ENCODE peak calls at places on chromosomes 1 and 21, in ten cellular contexts. One of them, this sample, is unnamed.

GRCh38 chr1:230149751-230150584 is 82.9 kb downstream of the GALNT2 start:
- ATAC-seq in left lung: no peak
- ATAC-seq in heart right ventricle: no peak
- ATAC-seq in aorta: peak
- ATAC-seq in activated CD8-positive, alpha-beta T cell treated with anti-CD3 and anti-CD28 coated beads for 36 hours: peak
- ATAC-seq in stimulated activated naive B cell treated with anti-CD40 and anti-IgM and Interleukin-4, amounts not matched to agents 10 μg/mL and 1 μg/mL and 100 μg/mL, for 72 hours: peak
- ATAC-seq in sciatic nerve: no peak
- ATAC-seq in activated naive CD4-positive, alpha-beta T cell treated with anti-CD3 and anti-CD28 coated beads, Interleukin-2, amount 50 U/mL, for 72 hours: no peak
- ATAC-seq in left cardiac atrium: no peak
- ATAC-seq in effector memory CD8-positive, alpha-beta T cell: no peak
- ATAC-seq in this sample: no peak

GRCh38 chr1:187476671-187477070 is 647.9 kb downstream of the PLA2G4A start:
- ATAC-seq in left lung: no peak
- ATAC-seq in heart right ventricle: no peak
- ATAC-seq in aorta: no peak
- ATAC-seq in activated CD8-positive, alpha-beta T cell treated with anti-CD3 and anti-CD28 coated beads for 36 hours: no peak
- ATAC-seq in stimulated activated naive B cell treated with anti-CD40 and anti-IgM and Interleukin-4, amounts not matched to agents 10 μg/mL and 1 μg/mL and 100 μg/mL, for 72 hours: no peak
- ATAC-seq in sciatic nerve: no peak
- ATAC-seq in activated naive CD4-positive, alpha-beta T cell treated with anti-CD3 and anti-CD28 coated beads, Interleukin-2, amount 50 U/mL, for 72 hours: no peak
- ATAC-seq in left cardiac atrium: no peak
- ATAC-seq in effector memory CD8-positive, alpha-beta T cell: no peak
- ATAC-seq in this sample: peak

GRCh38 chr1:209882286-209882685 is 54.5 kb downstream of the UTP25 start:
- ATAC-seq in left lung: no peak
- ATAC-seq in heart right ventricle: no peak
- ATAC-seq in aorta: no peak
- ATAC-seq in activated CD8-positive, alpha-beta T cell treated with anti-CD3 and anti-CD28 coated beads for 36 hours: no peak
- ATAC-seq in stimulated activated naive B cell treated with anti-CD40 and anti-IgM and Interleukin-4, amounts not matched to agents 10 μg/mL and 1 μg/mL and 100 μg/mL, for 72 hours: no peak
- ATAC-seq in sciatic nerve: no peak
- ATAC-seq in activated naive CD4-positive, alpha-beta T cell treated with anti-CD3 and anti-CD28 coated beads, Interleukin-2, amount 50 U/mL, for 72 hours: no peak
- ATAC-seq in left cardiac atrium: no peak
- ATAC-seq in effector memory CD8-positive, alpha-beta T cell: no peak
- ATAC-seq in this sample: no peak

GRCh38 chr1:58837886-58838285 is 54.0 kb upstream of the JUN start:
- ATAC-seq in left lung: no peak
- ATAC-seq in heart right ventricle: no peak
- ATAC-seq in aorta: no peak
- ATAC-seq in activated CD8-positive, alpha-beta T cell treated with anti-CD3 and anti-CD28 coated beads for 36 hours: no peak
- ATAC-seq in stimulated activated naive B cell treated with anti-CD40 and anti-IgM and Interleukin-4, amounts not matched to agents 10 μg/mL and 1 μg/mL and 100 μg/mL, for 72 hours: no peak
- ATAC-seq in sciatic nerve: no peak
- ATAC-seq in activated naive CD4-positive, alpha-beta T cell treated with anti-CD3 and anti-CD28 coated beads, Interleukin-2, amount 50 U/mL, for 72 hours: no peak
- ATAC-seq in left cardiac atrium: no peak
- ATAC-seq in effector memory CD8-positive, alpha-beta T cell: no peak
- ATAC-seq in this sample: no peak

GRCh38 chr1:150981177-150981804 is 801 bp upstream of the ANXA9 start:
- ATAC-seq in left lung: peak
- ATAC-seq in heart right ventricle: no peak
- ATAC-seq in aorta: no peak
- ATAC-seq in activated CD8-positive, alpha-beta T cell treated with anti-CD3 and anti-CD28 coated beads for 36 hours: no peak
- ATAC-seq in stimulated activated naive B cell treated with anti-CD40 and anti-IgM and Interleukin-4, amounts not matched to agents 10 μg/mL and 1 μg/mL and 100 μg/mL, for 72 hours: no peak
- ATAC-seq in sciatic nerve: peak
- ATAC-seq in activated naive CD4-positive, alpha-beta T cell treated with anti-CD3 and anti-CD28 coated beads, Interleukin-2, amount 50 U/mL, for 72 hours: no peak
- ATAC-seq in left cardiac atrium: no peak
- ATAC-seq in effector memory CD8-positive, alpha-beta T cell: no peak
- ATAC-seq in this sample: peak

GRCh38 chr1:153646672-153647374 is 11.7 kb upstream of the SNAPIN start:
- ATAC-seq in left lung: peak
- ATAC-seq in heart right ventricle: peak
- ATAC-seq in aorta: no peak
- ATAC-seq in activated CD8-positive, alpha-beta T cell treated with anti-CD3 and anti-CD28 coated beads for 36 hours: no peak
- ATAC-seq in stimulated activated naive B cell treated with anti-CD40 and anti-IgM and Interleukin-4, amounts not matched to agents 10 μg/mL and 1 μg/mL and 100 μg/mL, for 72 hours: no peak
- ATAC-seq in sciatic nerve: peak
- ATAC-seq in activated naive CD4-positive, alpha-beta T cell treated with anti-CD3 and anti-CD28 coated beads, Interleukin-2, amount 50 U/mL, for 72 hours: no peak
- ATAC-seq in left cardiac atrium: no peak
- ATAC-seq in effector memory CD8-positive, alpha-beta T cell: no peak
- ATAC-seq in this sample: peak

GRCh38 chr1:206896261-206896660 is 982 bp upstream of the IL24 start:
- ATAC-seq in left lung: no peak
- ATAC-seq in heart right ventricle: no peak
- ATAC-seq in aorta: no peak
- ATAC-seq in activated CD8-positive, alpha-beta T cell treated with anti-CD3 and anti-CD28 coated beads for 36 hours: no peak
- ATAC-seq in stimulated activated naive B cell treated with anti-CD40 and anti-IgM and Interleukin-4, amounts not matched to agents 10 μg/mL and 1 μg/mL and 100 μg/mL, for 72 hours: no peak
- ATAC-seq in sciatic nerve: no peak
- ATAC-seq in activated naive CD4-positive, alpha-beta T cell treated with anti-CD3 and anti-CD28 coated beads, Interleukin-2, amount 50 U/mL, for 72 hours: no peak
- ATAC-seq in left cardiac atrium: peak
- ATAC-seq in effector memory CD8-positive, alpha-beta T cell: no peak
- ATAC-seq in this sample: no peak

GRCh38 chr1:227540170-227541098 is 22.9 kb upstream of the ZNF678 start:
- ATAC-seq in left lung: no peak
- ATAC-seq in heart right ventricle: no peak
- ATAC-seq in aorta: no peak
- ATAC-seq in activated CD8-positive, alpha-beta T cell treated with anti-CD3 and anti-CD28 coated beads for 36 hours: no peak
- ATAC-seq in stimulated activated naive B cell treated with anti-CD40 and anti-IgM and Interleukin-4, amounts not matched to agents 10 μg/mL and 1 μg/mL and 100 μg/mL, for 72 hours: no peak
- ATAC-seq in sciatic nerve: no peak
- ATAC-seq in activated naive CD4-positive, alpha-beta T cell treated with anti-CD3 and anti-CD28 coated beads, Interleukin-2, amount 50 U/mL, for 72 hours: no peak
- ATAC-seq in left cardiac atrium: no peak
- ATAC-seq in effector memory CD8-positive, alpha-beta T cell: no peak
- ATAC-seq in this sample: no peak

GRCh38 chr21:29332461-29333354 is 34.0 kb downstream of the BACH1 start:
- ATAC-seq in left lung: no peak
- ATAC-seq in heart right ventricle: peak
- ATAC-seq in aorta: no peak
- ATAC-seq in activated CD8-positive, alpha-beta T cell treated with anti-CD3 and anti-CD28 coated beads for 36 hours: peak
- ATAC-seq in stimulated activated naive B cell treated with anti-CD40 and anti-IgM and Interleukin-4, amounts not matched to agents 10 μg/mL and 1 μg/mL and 100 μg/mL, for 72 hours: no peak
- ATAC-seq in sciatic nerve: no peak
- ATAC-seq in activated naive CD4-positive, alpha-beta T cell treated with anti-CD3 and anti-CD28 coated beads, Interleukin-2, amount 50 U/mL, for 72 hours: peak
- ATAC-seq in left cardiac atrium: peak
- ATAC-seq in effector memory CD8-positive, alpha-beta T cell: no peak
- ATAC-seq in this sample: peak

GRCh38 chr1:243672675-243673074 is 177.4 kb downstream of the AKT3 start:
- ATAC-seq in left lung: peak
- ATAC-seq in heart right ventricle: no peak
- ATAC-seq in aorta: no peak
- ATAC-seq in activated CD8-positive, alpha-beta T cell treated with anti-CD3 and anti-CD28 coated beads for 36 hours: no peak
- ATAC-seq in stimulated activated naive B cell treated with anti-CD40 and anti-IgM and Interleukin-4, amounts not matched to agents 10 μg/mL and 1 μg/mL and 100 μg/mL, for 72 hours: no peak
- ATAC-seq in sciatic nerve: no peak
- ATAC-seq in activated naive CD4-positive, alpha-beta T cell treated with anti-CD3 and anti-CD28 coated beads, Interleukin-2, amount 50 U/mL, for 72 hours: no peak
- ATAC-seq in left cardiac atrium: no peak
- ATAC-seq in effector memory CD8-positive, alpha-beta T cell: no peak
- ATAC-seq in this sample: no peak

GRCh38 chr1:165501975-165502358 is 41.8 kb upstream of the LRRC52 start:
- ATAC-seq in left lung: no peak
- ATAC-seq in heart right ventricle: peak
- ATAC-seq in aorta: no peak
- ATAC-seq in activated CD8-positive, alpha-beta T cell treated with anti-CD3 and anti-CD28 coated beads for 36 hours: no peak
- ATAC-seq in stimulated activated naive B cell treated with anti-CD40 and anti-IgM and Interleukin-4, amounts not matched to agents 10 μg/mL and 1 μg/mL and 100 μg/mL, for 72 hours: no peak
- ATAC-seq in sciatic nerve: no peak
- ATAC-seq in activated naive CD4-positive, alpha-beta T cell treated with anti-CD3 and anti-CD28 coated beads, Interleukin-2, amount 50 U/mL, for 72 hours: no peak
- ATAC-seq in left cardiac atrium: no peak
- ATAC-seq in effector memory CD8-positive, alpha-beta T cell: no peak
- ATAC-seq in this sample: no peak

GRCh38 chr21:32940079-32941014 is 85.4 kb upstream of the OLIG2 start:
- ATAC-seq in left lung: peak
- ATAC-seq in heart right ventricle: peak
- ATAC-seq in aorta: no peak
- ATAC-seq in activated CD8-positive, alpha-beta T cell treated with anti-CD3 and anti-CD28 coated beads for 36 hours: peak
- ATAC-seq in stimulated activated naive B cell treated with anti-CD40 and anti-IgM and Interleukin-4, amounts not matched to agents 10 μg/mL and 1 μg/mL and 100 μg/mL, for 72 hours: peak
- ATAC-seq in sciatic nerve: peak
- ATAC-seq in activated naive CD4-positive, alpha-beta T cell treated with anti-CD3 and anti-CD28 coated beads, Interleukin-2, amount 50 U/mL, for 72 hours: no peak
- ATAC-seq in left cardiac atrium: peak
- ATAC-seq in effector memory CD8-positive, alpha-beta T cell: peak
- ATAC-seq in this sample: peak

GRCh38 chr1:239387304-239388231 is 1.2 kb downstream of the CHRM3 start:
- ATAC-seq in left lung: peak
- ATAC-seq in heart right ventricle: no peak
- ATAC-seq in aorta: peak
- ATAC-seq in activated CD8-positive, alpha-beta T cell treated with anti-CD3 and anti-CD28 coated beads for 36 hours: no peak
- ATAC-seq in stimulated activated naive B cell treated with anti-CD40 and anti-IgM and Interleukin-4, amounts not matched to agents 10 μg/mL and 1 μg/mL and 100 μg/mL, for 72 hours: no peak
- ATAC-seq in sciatic nerve: no peak
- ATAC-seq in activated naive CD4-positive, alpha-beta T cell treated with anti-CD3 and anti-CD28 coated beads, Interleukin-2, amount 50 U/mL, for 72 hours: no peak
- ATAC-seq in left cardiac atrium: no peak
- ATAC-seq in effector memory CD8-positive, alpha-beta T cell: no peak
- ATAC-seq in this sample: peak

GRCh38 chr1:168550971-168551370 is 7.2 kb upstream of the XCL2 start:
- ATAC-seq in left lung: no peak
- ATAC-seq in heart right ventricle: no peak
- ATAC-seq in aorta: no peak
- ATAC-seq in activated CD8-positive, alpha-beta T cell treated with anti-CD3 and anti-CD28 coated beads for 36 hours: no peak
- ATAC-seq in stimulated activated naive B cell treated with anti-CD40 and anti-IgM and Interleukin-4, amounts not matched to agents 10 μg/mL and 1 μg/mL and 100 μg/mL, for 72 hours: no peak
- ATAC-seq in sciatic nerve: no peak
- ATAC-seq in activated naive CD4-positive, alpha-beta T cell treated with anti-CD3 and anti-CD28 coated beads, Interleukin-2, amount 50 U/mL, for 72 hours: no peak
- ATAC-seq in left cardiac atrium: no peak
- ATAC-seq in effector memory CD8-positive, alpha-beta T cell: no peak
- ATAC-seq in this sample: peak